ENCODE peak calls at places on chromosomes 5 and 9, in ten cellular contexts. F, M, G, O, W, T, J, S, Q and P are unnamed samples.

GRCh38 chr9:38362912-38363588 is 29.5 kb upstream of the ALDH1B1 start:
- DNase-seq in Q (peak; percentile 65), F (no peak), G (peak; percentile 72), T (peak; percentile 71), J (peak; percentile 78), M (peak; percentile 69), S (no peak), O (peak; percentile 38), W (peak; percentile 11), P (peak; percentile 32)

GRCh38 chr9:126777733-126778132 is 27.1 kb upstream of the ZBTB43 start:
- DNase-seq in O (no peak), F (peak; percentile 65), Q (peak; percentile 26), J (peak; percentile 17), T (no peak), G (no peak), W (no peak), M (peak; percentile 37), S (no peak), P (no peak)

GRCh38 chr9:5095795-5096194 is 89.6 kb downstream of the INSL6 start:
- DNase-seq in G (no peak), F (no peak), J (no peak), M (no peak), S (no peak), O (no peak), W (no peak), Q (no peak), T (no peak), P (no peak)

GRCh38 chr5:39233783-39234182 is 14.4 kb upstream of the FYB1 start:
- DNase-seq in J (no peak), W (no peak), M (no peak), G (no peak), Q (no peak), O (no peak), S (no peak), F (no peak), T (no peak), P (no peak)

GRCh38 chr5:35660451-35660850 is 42.8 kb downstream of the SPEF2 start:
- DNase-seq in S (no peak), T (no peak), O (no peak), Q (no peak), W (no peak), J (no peak), G (no peak), M (no peak), F (no peak), P (no peak)

GRCh38 chr5:142508027-142508426 is 177.9 kb downstream of the FGF1 start:
- DNase-seq in G (no peak), F (no peak), M (no peak), Q (no peak), T (no peak), S (no peak), J (no peak), W (no peak), O (no peak), P (no peak)

GRCh38 chr9:36848946-36849345 is 185.1 kb downstream of the PAX5 start:
- DNase-seq in M (no peak), F (no peak), O (no peak), S (no peak), J (no peak), T (no peak), W (no peak), Q (no peak), G (no peak), P (no peak)

GRCh38 chr9:83449166-83449565 is 89.0 kb downstream of the FRMD3 start:
- DNase-seq in W (no peak), J (no peak), T (no peak), F (no peak), O (no peak), M (no peak), S (no peak), Q (no peak), G (no peak), P (no peak)

GRCh38 chr5:9894571-9895304 is 264.6 kb upstream of the TAS2R1 start:
- DNase-seq in G (no peak), J (no peak), Q (no peak), M (no peak), T (no peak), F (no peak), S (no peak), W (no peak), O (no peak), P (no peak)

GRCh38 chr9:91546574-91546973 is 122.9 kb upstream of the NFIL3 start:
- DNase-seq in F (no peak), Q (no peak), G (no peak), W (no peak), T (no peak), J (no peak), O (no peak), S (no peak), M (no peak), P (no peak)

GRCh38 chr9:17491780-17492179 is 87.1 kb upstream of the SH3GL2 start:
- DNase-seq in Q (no peak), W (no peak), T (no peak), M (no peak), F (no peak), S (no peak), G (no peak), J (no peak), O (no peak), P (no peak)

GRCh38 chr5:136036991-136037705 is 8.4 kb downstream of the TGFBI start:
- DNase-seq in W (peak; percentile 9), S (no peak), M (no peak), J (peak; percentile 94), F (peak; percentile 87), Q (no peak), O (peak; percentile 90), G (no peak), T (peak; percentile 76), P (no peak)

GRCh38 chr9:136759436-136760325 is 1.6 kb upstream of the LCN8 start:
- DNase-seq in M (no peak), F (peak; percentile 49), O (no peak), S (no peak), G (no peak), Q (no peak), W (no peak), J (no peak), T (no peak), P (no peak)

GRCh38 chr9:75148551-75148950 is 60.2 kb downstream of the OSTF1 start:
- DNase-seq in W (no peak), S (no peak), O (peak; percentile 9), G (no peak), T (no peak), J (no peak), M (no peak), F (peak; percentile 70), Q (no peak), P (no peak)

GRCh38 chr9:96654450-96655197 is 493 bp downstream of the PRXL2C start:
- DNase-seq in O (peak; percentile 93), T (peak; percentile 85), W (peak; percentile 71), S (peak; percentile 93), G (peak; percentile 91), Q (peak; percentile 86), M (peak; percentile 84), F (peak; percentile 81), J (peak; percentile 89), P (peak; percentile 69)

GRCh38 chr5:51829691-51830090 is 446.4 kb downstream of the ISL1 start:
- DNase-seq in F (no peak), W (no peak), T (no peak), J (peak; percentile 24), G (no peak), Q (no peak), S (no peak), O (no peak), M (no peak), P (peak; percentile 33)

GRCh38 chr5:56910123-56910951 is 941 bp downstream of the SETD9 start:
- DNase-seq in G (peak; percentile 78), M (peak; percentile 70), J (no peak), S (peak; percentile 69), W (no peak), O (no peak), Q (peak; percentile 55), F (no peak), T (peak; percentile 54), P (peak; percentile 19)

GRCh38 chr5:75049581-75050274 is 2.6 kb downstream of the GCNT4 start:
- DNase-seq in W (peak; percentile 18), S (peak; percentile 42), J (peak; percentile 39), T (peak; percentile 45), G (peak; percentile 75), M (peak; percentile 79), Q (peak; percentile 77), F (peak; percentile 87), O (peak; percentile 35), P (no peak)

GRCh38 chr9:125541840-125542243 is 165.2 kb downstream of the MAPKAP1 start:
- DNase-seq in M (no peak), G (peak; percentile 85), O (no peak), W (no peak), S (no peak), F (no peak), Q (peak; percentile 27), J (peak; percentile 96), T (peak; percentile 66), P (peak; percentile 92)

GRCh38 chr9:103301051-103301450 is 305.9 kb downstream of the CYLC2 start:
- DNase-seq in G (no peak), F (peak; percentile 53), J (no peak), O (no peak), M (no peak), Q (no peak), W (no peak), S (no peak), T (no peak), P (no peak)

GRCh38 chr5:77343165-77343564 is 132.7 kb downstream of the PDE8B start:
- DNase-seq in F (no peak), W (no peak), O (no peak), Q (no peak), G (no peak), M (no peak), J (no peak), S (no peak), T (no peak), P (no peak)

GRCh38 chr5:81165493-81166119 is 67.5 kb upstream of the CKMT2 start:
- DNase-seq in G (peak; percentile 82), O (peak; percentile 57), M (peak; percentile 82), T (peak; percentile 51), J (peak; percentile 72), W (peak; percentile 34), S (peak; percentile 61), Q (peak; percentile 87), F (peak; percentile 94), P (peak; percentile 32)

GRCh38 chr5:58965677-58966414 is 383.0 kb downstream of the RAB3C start:
- DNase-seq in M (no peak), O (no peak), W (no peak), J (no peak), G (no peak), S (no peak), T (no peak), Q (no peak), F (no peak), P (no peak)

GRCh38 chr5:56588636-56589485 is 226.5 kb upstream of the MAP3K1 start:
- DNase-seq in Q (no peak), F (no peak), M (peak; percentile 50), T (peak; percentile 12), O (no peak), G (peak; percentile 54), W (peak; percentile 82), J (peak; percentile 63), S (peak; percentile 84), P (no peak)

GRCh38 chr9:93898026-93898425 is 57.1 kb downstream of the BARX1 start:
- DNase-seq in O (no peak), W (no peak), S (no peak), F (peak; percentile 41), Q (no peak), J (no peak), G (peak; percentile 20), M (no peak), T (no peak), P (no peak)

GRCh38 chr5:57488308-57488955 is 5.8 kb upstream of the ACTBL2 start:
- DNase-seq in M (no peak), Q (no peak), J (no peak), W (no peak), T (no peak), O (peak; percentile 32), F (peak; percentile 89), S (no peak), G (no peak), P (no peak)

GRCh38 chr5:96718635-96719077 is 56.5 kb downstream of the CAST start:
- DNase-seq in Q (peak; percentile 64), T (no peak), O (no peak), G (peak; percentile 69), F (no peak), W (no peak), J (no peak), M (no peak), S (peak; percentile 71), P (no peak)

GRCh38 chr5:76709762-76710161 is 6.2 kb upstream of the F2R start:
- DNase-seq in G (no peak), T (no peak), O (no peak), Q (no peak), M (no peak), W (no peak), S (no peak), F (no peak), J (no peak), P (no peak)